ENCODE peak calls at places on chromosome 12, in six cellular contexts. K is sigmoid colon, G is uterus, P is adrenal gland, E is GM23338, R is HCT116. N is an unnamed sample.
A peak's percentile ranks its signal among the peaks of the same experiment; 100 is the strongest.

GRCh38 chr12:117456076-117456475 is 94.7 kb upstream of the NOS1 start:
- DNase-seq in E (no peak), P (no peak), K (no peak), G (no peak), R (no peak), N (no peak)

GRCh38 chr12:13539051-13539450 is 342.5 kb downstream of the EMP1 start:
- DNase-seq in P (no peak), E (no peak), K (no peak), R (no peak), G (no peak), N (no peak)

GRCh38 chr12:19440019-19440858 is 947 bp downstream of the AEBP2 start:
- DNase-seq in E (peak; percentile 82), G (peak; percentile 63), K (peak; percentile 81), R (peak; percentile 22), P (peak; percentile 54), N (no peak)

GRCh38 chr12:31589896-31590729 is 823 bp downstream of the DENND5B start:
- DNase-seq in E (peak; percentile 72), P (peak; percentile 70), K (peak; percentile 84), G (peak; percentile 60), R (peak; percentile 36), N (peak; percentile 60)

GRCh38 chr12:113892556-113892955 is 73.6 kb downstream of the RBM19 start:
- DNase-seq in R (no peak), G (no peak), E (no peak), P (no peak), K (no peak), N (no peak)

GRCh38 chr12:48126953-48127630 is 7.9 kb downstream of the PFKM start:
- DNase-seq in E (no peak), K (no peak), P (no peak), R (no peak), G (no peak), N (no peak)

GRCh38 chr12:59383426-59383822 is 212.4 kb upstream of the SLC16A7 start:
- DNase-seq in G (no peak), K (no peak), E (no peak), P (no peak), R (no peak), N (no peak)

GRCh38 chr12:81668475-81668874 is 90.7 kb downstream of the PPFIA2 start:
- DNase-seq in P (no peak), G (no peak), E (no peak), R (peak; percentile 26), K (no peak), N (no peak)

GRCh38 chr12:131097247-131098177 is 143.8 kb downstream of the ADGRD1 start:
- DNase-seq in P (no peak), G (peak; percentile 14), K (peak; percentile 59), E (no peak), R (no peak), N (peak; percentile 43)

GRCh38 chr12:52132754-52133161 is 53.3 kb downstream of the SMIM41 start:
- DNase-seq in R (no peak), P (no peak), E (no peak), G (no peak), K (no peak), N (no peak)

GRCh38 chr12:57821474-57822214 is 3.1 kb upstream of the AVIL start:
- DNase-seq in K (no peak), E (no peak), R (no peak), P (no peak), G (no peak), N (no peak)

GRCh38 chr12:50221228-50222008 is 54.2 kb upstream of the CERS5 start:
- DNase-seq in E (peak; percentile 67), G (peak; percentile 42), P (no peak), K (no peak), R (no peak), N (no peak)

GRCh38 chr12:131092911-131093901 is 139.5 kb downstream of the ADGRD1 start:
- DNase-seq in K (peak; percentile 54), G (peak; percentile 6), E (no peak), P (no peak), R (no peak), N (peak; percentile 44)

GRCh38 chr12:123996581-123996980 is 23.6 kb downstream of the ZNF664 start:
- DNase-seq in P (no peak), E (no peak), K (no peak), G (no peak), R (no peak), N (no peak)

GRCh38 chr12:27822076-27822712 is 42.2 kb upstream of the MANSC4 start:
- DNase-seq in R (peak; percentile 22), G (no peak), E (no peak), P (no peak), K (no peak), N (peak; percentile 56)

GRCh38 chr12:68932123-68932700 is 759 bp downstream of the CPM start:
- DNase-seq in K (no peak), G (no peak), R (no peak), P (no peak), E (no peak), N (no peak)

GRCh38 chr12:11807453-11807852 is 158.0 kb downstream of the ETV6 start:
- DNase-seq in R (no peak), K (no peak), E (no peak), P (no peak), G (no peak), N (no peak)

GRCh38 chr12:71164877-71165197 is 7.0 kb upstream of the TSPAN8 start:
- DNase-seq in K (no peak), E (no peak), P (no peak), R (no peak), G (no peak), N (no peak)

GRCh38 chr12:87368259-87368658 is 660.9 kb downstream of the C12orf50 start:
- DNase-seq in E (no peak), P (no peak), R (no peak), G (no peak), K (no peak), N (no peak)

GRCh38 chr12:3493225-3494049 is 2.4 kb downstream of the PRMT8 start:
- DNase-seq in E (peak; percentile 49), K (no peak), R (no peak), P (no peak), G (no peak), N (no peak)
- H3K27me3 ChIP-seq in E (peaks cover 85% of the 10 kb centered on the region), K (peaks cover 60% of the 10 kb centered on the region), R (peaks cover 55% of the 10 kb centered on the region), P (peaks cover 60% of the 10 kb centered on the region), G (no peaks in the 10 kb centered on the region), N (peaks cover 67% of the 10 kb centered on the region)

GRCh38 chr12:132324173-132324572 is 5.2 kb downstream of the GALNT9 start:
- DNase-seq in E (no peak), G (no peak), R (no peak), P (no peak), K (no peak), N (no peak)

GRCh38 chr12:132323171-132324010 is 6.0 kb downstream of the GALNT9 start:
- DNase-seq in P (no peak), G (no peak), K (no peak), E (no peak), R (no peak), N (no peak)

GRCh38 chr12:132321321-132322118 is 7.9 kb downstream of the GALNT9 start:
- DNase-seq in P (no peak), R (no peak), E (no peak), G (no peak), K (no peak), N (peak; percentile 44)

GRCh38 chr12:132320767-132321211 is 8.6 kb downstream of the GALNT9 start:
- DNase-seq in E (no peak), G (no peak), P (no peak), R (no peak), K (no peak), N (peak; percentile 54)

GRCh38 chr12:132322206-132323132 is 6.9 kb downstream of the GALNT9 start:
- DNase-seq in K (peak; percentile 85), R (no peak), G (no peak), P (no peak), E (no peak), N (peak; percentile 35)
- H3K27me3 ChIP-seq in K (no peaks in the 10 kb centered on the region), R (no peaks in the 10 kb centered on the region), G (no peaks in the 10 kb centered on the region), P (no peaks in the 10 kb centered on the region), E (peaks cover 8% of the 10 kb centered on the region), N (peaks cover 31% of the 10 kb centered on the region)

GRCh38 chr12:26118356-26118755 is 6.5 kb downstream of the BHLHE41 start:
- DNase-seq in R (no peak), K (no peak), P (no peak), E (no peak), G (no peak), N (no peak)
- H3K27me3 ChIP-seq in R (peaks cover 3% of the 10 kb centered on the region), K (no peaks in the 10 kb centered on the region), P (no peaks in the 10 kb centered on the region), E (peaks cover 59% of the 10 kb centered on the region), G (no peaks in the 10 kb centered on the region), N (peaks cover 8% of the 10 kb centered on the region)

GRCh38 chr12:4134833-4135597 is 138.5 kb upstream of the CCND2 start:
- DNase-seq in K (peak; percentile 15), P (no peak), E (peak; percentile 97), G (no peak), R (no peak), N (peak; percentile 19)
- H3K27me3 ChIP-seq in K (no peaks in the 10 kb centered on the region), P (no peaks in the 10 kb centered on the region), E (no peaks in the 10 kb centered on the region), G (no peaks in the 10 kb centered on the region), R (peaks cover 32% of the 10 kb centered on the region), N (no peaks in the 10 kb centered on the region)

DNA sequence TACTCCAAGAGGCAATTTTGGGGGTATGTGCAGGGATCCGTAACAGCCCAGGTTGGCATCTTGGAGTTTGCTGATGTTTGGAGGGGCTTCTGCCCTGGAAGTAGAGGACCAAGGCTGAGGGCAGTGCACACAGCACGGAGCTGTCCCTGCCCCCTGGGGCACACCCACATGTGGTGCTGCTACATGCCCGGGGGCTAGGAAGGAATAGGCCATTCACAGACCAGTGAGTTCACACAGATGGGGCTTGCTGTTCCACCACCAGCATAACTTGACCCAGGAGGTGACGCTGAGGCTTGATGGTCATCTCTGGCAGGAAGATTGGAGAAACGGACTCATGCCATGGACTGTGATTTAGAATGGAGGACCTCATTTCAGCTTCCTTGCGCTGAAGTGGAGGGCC is 231.1 kb upstream of the FKBP4 start:
- DNase-seq in R (no peak), E (no peak), P (no peak), K (no peak), G (no peak), N (no peak)
- H3K27me3 ChIP-seq in R (peaks cover 22% of the 10 kb centered on the region), E (no peaks in the 10 kb centered on the region), P (no peaks in the 10 kb centered on the region), K (no peaks in the 10 kb centered on the region), G (no peaks in the 10 kb centered on the region), N (peaks cover 31% of the 10 kb centered on the region)

GRCh38 chr12:45284096-45284901 is 68.4 kb downstream of the ANO6 start:
- DNase-seq in E (peak; percentile 77), K (no peak), G (no peak), R (no peak), P (no peak), N (no peak)

GRCh38 chr12:45281994-45282393 is 66.1 kb downstream of the ANO6 start:
- DNase-seq in R (no peak), G (no peak), E (no peak), K (no peak), P (no peak), N (no peak)

GRCh38 chr12:45286621-45287020 is 70.7 kb downstream of the ANO6 start:
- DNase-seq in P (no peak), E (no peak), R (no peak), K (no peak), G (no peak), N (no peak)

GRCh38 chr12:45282411-45282810 is 66.5 kb downstream of the ANO6 start:
- DNase-seq in G (no peak), K (no peak), R (no peak), P (no peak), E (no peak), N (no peak)

GRCh38 chr12:45285717-45286116 is 69.8 kb downstream of the ANO6 start:
- DNase-seq in P (no peak), E (peak; percentile 40), K (no peak), R (no peak), G (no peak), N (no peak)
- H3K27me3 ChIP-seq in P (no peaks in the 10 kb centered on the region), E (no peaks in the 10 kb centered on the region), K (no peaks in the 10 kb centered on the region), R (no peaks in the 10 kb centered on the region), G (no peaks in the 10 kb centered on the region), N (no peaks in the 10 kb centered on the region)

GRCh38 chr12:89355243-89356068 is 3.2 kb upstream of the DUSP6 start:
- DNase-seq in P (no peak), G (no peak), K (no peak), R (no peak), E (no peak), N (no peak)
- H3K27me3 ChIP-seq in P (no peaks in the 10 kb centered on the region), G (no peaks in the 10 kb centered on the region), K (no peaks in the 10 kb centered on the region), R (no peaks in the 10 kb centered on the region), E (peaks cover 50% of the 10 kb centered on the region), N (no peaks in the 10 kb centered on the region)